ENCODE peak calls at places on chromosomes 5 and 9, in seven cellular contexts. A is adipocyte, W is endothelial cell of umbilical vein, G is neuronal stem cell, M is IMR-90, H is neural progenitor cell, U is GM23248. P is an unnamed sample. For H3K4me1 and H3K36me3, the result is how much of the 10 kb centered on the place peaks cover.

GRCh38 chr5:180291943-180292831 is at the start of gene MAPK9:
- DNase-seq in M (peak), G (peak), U (peak), A (peak), W (peak), H (peak), P (peak)

GRCh38 chr9:104279535-104280215 is 185.6 kb downstream of the SMC2 start:
- DNase-seq in U (peak), W (peak), A (peak), M (no peak), G (no peak), H (no peak), P (no peak)

GRCh38 chr5:135441256-135441915 is 5.8 kb downstream of the DCANP1 start:
- DNase-seq in U (no peak), G (no peak), W (no peak), A (no peak), M (no peak), H (no peak), P (peak)

GRCh38 chr9:71741841-71742648 is 26.3 kb downstream of the CEMIP2 start:
- DNase-seq in G (no peak), M (peak), U (no peak), W (peak), H (no peak), A (no peak), P (no peak)

GRCh38 chr9:133347515-133347984 is 381 bp downstream of the MED22 start:
- DNase-seq in G (peak), U (peak), M (no peak), W (peak), A (peak), H (peak), P (peak)

GRCh38 chr9:135370411-135371375 is 108.9 kb upstream of the PPP1R26 start:
- DNase-seq in U (no peak), H (no peak), W (no peak), A (no peak), M (no peak), G (no peak), P (no peak)

GRCh38 chr9:75866273-75866871 is 24.1 kb upstream of the PCSK5 start:
- DNase-seq in M (peak), W (peak), A (peak), H (peak), G (peak), U (peak), P (peak)

GRCh38 chr5:170552486-170553122 is 48.8 kb downstream of the KCNIP1 start:
- DNase-seq in H (peak), G (peak), M (peak), W (peak), U (peak), A (peak), P (peak)

GRCh38 chr9:136859821-136860269 is 6.3 kb downstream of the EDF1 start:
- DNase-seq in W (no peak), H (no peak), U (no peak), M (no peak), A (no peak), G (no peak), P (peak)

GRCh38 chr9:136860933-136861873 is 4.9 kb downstream of the EDF1 start:
- DNase-seq in G (no peak), A (no peak), U (no peak), M (no peak), H (no peak), W (no peak), P (peak)

GRCh38 chr9:136858844-136859757 is 7.0 kb downstream of the MAMDC4 start:
- DNase-seq in G (no peak), A (peak), H (no peak), M (peak), W (no peak), U (peak), P (peak)

GRCh38 chr9:136861874-136862457 is 4.1 kb downstream of the EDF1 start:
- DNase-seq in G (no peak), W (no peak), M (no peak), U (no peak), H (no peak), A (no peak), P (peak)

GRCh38 chr9:136860529-136860928 is 5.6 kb downstream of the EDF1 start:
- DNase-seq in U (no peak), M (no peak), G (no peak), A (no peak), H (no peak), W (no peak), P (peak)
- H3K9ac ChIP-seq in U (no peak), M (no peak), G (peak), A (no peak), H (no peak), W (no peak), P (no peak)

DNA sequence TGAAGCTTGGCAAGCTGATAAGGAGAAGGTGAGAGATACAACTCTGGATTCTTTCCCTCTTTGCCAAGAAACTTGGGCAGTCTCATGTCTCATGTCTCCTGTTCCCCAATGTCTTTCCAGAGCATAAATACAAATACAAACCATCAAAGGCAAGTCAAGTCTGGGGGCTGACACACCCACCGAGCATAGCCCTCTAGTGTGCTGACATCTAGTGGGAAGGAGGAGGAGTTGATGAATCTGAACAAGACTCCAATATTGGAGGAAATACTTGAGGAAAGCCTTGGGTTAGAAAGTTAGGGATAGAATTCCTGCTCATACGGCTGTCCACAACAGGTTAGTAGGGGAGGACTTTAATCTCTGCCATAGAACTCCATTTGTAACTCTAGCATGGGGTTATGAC is 8.6 kb downstream of the MLANA start:
- DNase-seq in U (no peak), G (no peak), H (no peak), M (no peak), W (no peak), A (no peak), P (no peak)
- H3K4me1 ChIP-seq in U (under half), G (under half), H (under half), M (under half), W (under half), A (under half), P (under half)

DNA sequence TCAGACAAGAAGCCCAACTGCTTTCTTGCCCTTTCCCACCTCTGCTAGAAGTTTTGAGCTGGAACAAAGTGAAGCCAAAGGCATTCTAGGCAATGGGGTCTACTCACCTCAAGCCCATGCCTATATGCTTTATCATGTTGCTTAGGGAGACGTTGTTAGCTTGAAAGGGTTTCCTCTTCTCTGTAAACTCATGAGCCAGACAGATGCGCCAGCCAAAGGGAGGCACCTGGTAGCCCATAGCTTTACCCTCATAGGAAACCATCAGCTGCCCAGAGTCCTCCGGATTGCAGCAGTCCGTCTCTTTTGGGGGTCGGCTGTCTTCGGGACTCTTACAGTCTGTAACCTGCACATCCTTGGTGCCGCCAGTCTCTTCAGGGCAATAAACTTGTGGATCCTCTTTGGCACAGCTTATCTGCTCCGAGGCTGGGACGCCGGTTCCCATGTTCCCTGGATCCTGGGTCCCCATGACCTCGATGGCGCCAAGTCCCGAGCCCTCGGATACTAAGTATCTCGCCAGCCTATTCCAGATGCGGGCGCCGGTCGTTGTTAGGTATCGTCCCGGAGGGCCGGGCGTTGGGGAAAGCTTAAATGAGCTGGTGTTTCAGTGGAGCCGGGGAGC is 680 bp downstream of the GBA2 start:
- DNase-seq in M (no peak), H (no peak), G (no peak), U (peak), A (peak), W (peak), P (no peak)
- H3K36me3 ChIP-seq in M (under half), H (under half), G (under half), U (under half), A (under half), W (under half), P (half or more)

GRCh38 chr5:108810717-108811116 is 63.0 kb downstream of the FER start:
- DNase-seq in A (no peak), H (no peak), G (no peak), M (no peak), W (no peak), U (no peak), P (no peak)

GRCh38 chr5:108818613-108819272 is 71.0 kb downstream of the FER start:
- DNase-seq in H (no peak), W (no peak), M (peak), G (no peak), A (peak), U (peak), P (no peak)

DNA sequence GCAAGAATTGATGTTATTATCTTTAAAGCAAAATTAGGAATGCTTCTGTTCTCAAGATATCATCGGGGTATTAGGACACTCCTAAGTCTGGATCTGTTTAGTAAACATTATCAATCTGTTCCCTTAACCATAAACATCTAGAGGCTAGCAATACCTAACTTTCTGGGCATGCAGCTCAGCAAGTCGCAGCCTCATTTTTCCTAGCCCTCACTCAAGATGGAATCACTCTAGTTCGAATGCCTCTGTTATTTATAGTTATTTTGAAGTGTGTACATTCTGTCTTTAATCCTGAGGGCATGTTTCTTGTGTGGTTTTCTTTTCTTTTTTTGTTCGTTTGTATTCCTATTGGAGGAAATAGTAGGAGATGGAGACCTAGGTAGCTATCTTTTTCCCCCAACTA is 66.9 kb downstream of the FER start:
- DNase-seq in W (no peak), G (no peak), H (no peak), M (no peak), A (no peak), U (no peak), P (no peak)
- H3K9ac ChIP-seq in W (no peak), G (no peak), H (no peak), M (no peak), A (peak), U (no peak), P (no peak)

GRCh38 chr5:145176041-145176440 is 659.1 kb downstream of the PRELID2 start:
- DNase-seq in U (no peak), W (no peak), H (no peak), M (no peak), G (no peak), A (no peak), P (no peak)
- H3K4me1 ChIP-seq in U (under half), W (under half), H (under half), M (under half), G (under half), A (under half), P (under half)

GRCh38 chr5:175513297-175513696 is 34.9 kb downstream of the SFXN1 start:
- DNase-seq in W (no peak), U (no peak), G (no peak), A (no peak), H (no peak), M (no peak), P (no peak)

GRCh38 chr5:175513726-175514125 is 35.4 kb downstream of the SFXN1 start:
- DNase-seq in H (no peak), G (no peak), U (no peak), W (no peak), M (no peak), A (no peak), P (no peak)

GRCh38 chr5:175508896-175509295 is 30.5 kb downstream of the SFXN1 start:
- DNase-seq in A (no peak), W (no peak), U (no peak), G (no peak), M (no peak), H (no peak), P (no peak)
- H3K36me3 ChIP-seq in A (under half), W (under half), U (under half), G (under half), M (under half), H (under half), P (half or more)

GRCh38 chr9:18478517-18479361 is 4.8 kb downstream of the ADAMTSL1 start:
- DNase-seq in H (peak), M (peak), W (no peak), A (peak), U (peak), G (no peak), P (no peak)

GRCh38 chr9:18479405-18479804 is 5.5 kb downstream of the ADAMTSL1 start:
- DNase-seq in U (peak), A (no peak), G (no peak), M (no peak), H (no peak), W (no peak), P (no peak)

GRCh38 chr9:18477121-18477705 is 3.3 kb downstream of the ADAMTSL1 start:
- DNase-seq in W (no peak), G (no peak), A (no peak), H (no peak), M (no peak), U (peak), P (no peak)

GRCh38 chr9:18480649-18481048 is 6.7 kb downstream of the ADAMTSL1 start:
- DNase-seq in M (peak), H (no peak), U (peak), A (peak), G (no peak), W (no peak), P (no peak)

DNA sequence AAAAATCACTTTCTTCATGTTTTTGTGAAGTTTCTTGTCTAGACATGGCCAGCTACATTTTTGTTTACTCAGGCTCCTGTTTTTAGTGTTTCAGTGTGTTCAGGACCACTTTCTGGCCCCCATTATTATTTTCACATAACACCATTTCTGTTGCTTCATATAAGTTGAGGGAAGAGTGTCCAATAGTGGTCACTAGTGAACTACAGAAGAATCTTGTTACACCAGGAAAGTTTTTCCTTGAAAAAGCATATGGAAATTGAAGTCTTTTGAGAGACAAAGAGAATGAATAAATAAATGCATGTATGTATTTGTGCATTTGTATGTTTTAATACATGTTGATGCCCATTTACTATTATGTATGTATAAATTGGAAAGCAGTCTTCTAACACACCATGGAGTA is 3.8 kb downstream of the ADAMTSL1 start:
- DNase-seq in G (no peak), U (peak), M (no peak), A (no peak), W (no peak), H (no peak), P (no peak)
- H3K9ac ChIP-seq in G (no peak), U (peak), M (no peak), A (peak), W (no peak), H (no peak), P (no peak)

DNA sequence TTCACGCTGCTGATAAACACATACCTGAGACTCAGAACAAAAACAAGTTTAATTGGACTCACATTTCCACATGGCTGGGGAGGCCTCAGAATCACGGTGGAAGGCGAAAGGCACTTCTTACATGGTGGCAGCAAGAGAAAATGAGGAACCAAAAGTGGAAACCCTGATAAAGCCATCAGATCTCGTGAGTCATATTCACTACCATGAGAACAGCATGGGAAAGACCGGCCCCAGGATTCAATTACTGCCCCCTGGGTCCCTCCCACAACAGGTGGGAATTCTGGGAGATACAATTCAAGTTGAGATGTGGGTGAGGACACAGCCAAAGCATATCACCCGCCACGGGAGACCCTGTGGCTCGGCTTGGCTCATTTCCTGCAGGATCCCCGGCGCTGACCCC is 20.2 kb downstream of the EXD3 start:
- DNase-seq in H (no peak), A (no peak), U (no peak), M (no peak), W (no peak), G (no peak), P (no peak)
- H3K4me1 ChIP-seq in H (under half), A (under half), U (under half), M (under half), W (under half), G (under half), P (under half)

P was measured in endodermal cell.